ENCODE peak calls at places on chromosomes 16 and 17, in four cellular contexts. I is AG09319, X is AG04450, L is mesenchymal stem cell. T is an unnamed sample.

GRCh38 chr17:60640503-60640902 is 37.1 kb upstream of the BCAS3 start:
- DNase-seq in X (no peak), L (peak; percentile 52), I (no peak), T (no peak)

GRCh38 chr17:50052822-50053653 is 2.9 kb upstream of the ITGA3 start:
- DNase-seq in X (no peak), I (no peak), L (peak; percentile 72), T (no peak)

GRCh38 chr17:3959921-3960601 is 4.2 kb downstream of the ATP2A3 start:
- DNase-seq in I (no peak), X (no peak), L (no peak), T (no peak)

GRCh38 chr17:6061290-6061689 is 8.9 kb upstream of the WSCD1 start:
- DNase-seq in L (peak; percentile 91), I (peak; percentile 40), X (no peak), T (no peak)

GRCh38 chr17:9987779-9988585 is 82.9 kb upstream of the RCVRN start:
- DNase-seq in L (peak; percentile 56), X (no peak), I (no peak), T (no peak)

GRCh38 chr16:87963400-87963799 is 12.2 kb downstream of the BANP start:
- DNase-seq in I (no peak), L (peak; percentile 78), X (no peak), T (no peak)

GRCh38 chr17:7293821-7294613 is 422 bp downstream of the YBX2 start:
- DNase-seq in L (no peak), I (no peak), X (no peak), T (no peak)

GRCh38 chr16:83533193-83533592 is 274.6 kb upstream of the HSBP1 start:
- DNase-seq in I (no peak), L (peak; percentile 55), X (no peak), T (no peak)

GRCh38 chr17:81285179-81285878 is 9.8 kb downstream of the SLC38A10 start:
- DNase-seq in I (no peak), L (no peak), X (no peak), T (no peak)

GRCh38 chr16:14071576-14072271 is 605 bp downstream of the MRTFB start:
- DNase-seq in I (no peak), X (no peak), L (peak; percentile 41), T (no peak)

GRCh38 chr16:14509675-14510132 is 120.4 kb downstream of the PARN start:
- DNase-seq in I (no peak), X (no peak), L (no peak), T (no peak)

GRCh38 chr17:29178750-29179231 is 1.4 kb downstream of the MYO18A start:
- DNase-seq in I (no peak), X (no peak), L (no peak), T (no peak)

GRCh38 chr16:3706253-3707145 is 10.8 kb downstream of the TRAP1 start:
- DNase-seq in L (no peak), X (no peak), I (no peak), T (no peak)

GRCh38 chr17:36070427-36070826 is 6.4 kb downstream of the CCL18 start:
- DNase-seq in I (no peak), L (no peak), X (no peak), T (no peak)

GRCh38 chr17:73401911-73402310 is 90.1 kb upstream of the CDC42EP4 start:
- DNase-seq in L (peak; percentile 18), I (no peak), X (no peak), T (no peak)

GRCh38 chr16:23712976-23713375 is at the start of gene ERN2:
- DNase-seq in I (no peak), L (no peak), X (no peak), T (no peak)

GRCh38 chr16:70738083-70738977 is 52.5 kb upstream of the MTSS2 start:
- DNase-seq in X (peak; percentile 81), I (peak; percentile 68), L (peak; percentile 88), T (no peak)

GRCh38 chr17:77874303-77875050 is 84.0 kb upstream of the TNRC6C start:
- DNase-seq in L (no peak), X (no peak), I (no peak), T (no peak)

GRCh38 chr16:84654238-84654637 is 5.9 kb downstream of the KLHL36 start:
- DNase-seq in L (no peak), I (no peak), X (no peak), T (no peak)

GRCh38 chr17:41965694-41966375 is 760 bp upstream of the CNP start:
- DNase-seq in L (peak; percentile 68), X (no peak), I (no peak), T (no peak)

GRCh38 chr16:78629173-78629572 is 529.7 kb downstream of the WWOX start:
- DNase-seq in L (peak; percentile 70), I (no peak), X (no peak), T (no peak)

GRCh38 chr17:74305865-74306654 is 20.0 kb upstream of the KIF19 start:
- DNase-seq in L (no peak), X (no peak), I (no peak), T (no peak)

GRCh38 chr17:82531431-82531881 is 11.9 kb downstream of the FOXK2 start:
- DNase-seq in L (peak; percentile 94), I (no peak), X (peak; percentile 48), T (no peak)

GRCh38 chr17:80252871-80253270 is 7.8 kb upstream of the RNF213 start:
- DNase-seq in X (no peak), I (no peak), L (no peak), T (no peak)

GRCh38 chr17:82534401-82534812 is 14.9 kb downstream of the FOXK2 start:
- DNase-seq in X (no peak), L (no peak), I (no peak), T (no peak)

GRCh38 chr17:42386784-42387183 is 1.5 kb downstream of the STAT3 start:
- DNase-seq in L (no peak), X (no peak), I (no peak), T (no peak)

GRCh38 chr17:58577696-58578095 is 63.3 kb upstream of the MTMR4 start:
- DNase-seq in I (peak; percentile 7), X (no peak), L (peak; percentile 53), T (no peak)

T was measured in AG04449.